ENCODE peak calls at places on chromosomes 5 and 9, in five cellular contexts. M, W, S, B and Q are unnamed samples. For H3K27me3, the result is how much of the 10 kb centered on the place peaks cover.

GRCh38 chr9:37972346-37972745 is 68.4 kb upstream of the SLC25A51 start:
- DNase-seq in M (no peak), W (no peak), S (no peak), B (peak), Q (no peak)

GRCh38 chr9:93974151-93974550 is 19.0 kb upstream of the BARX1 start:
- DNase-seq in M (no peak), W (no peak), S (no peak), B (no peak), Q (no peak)

GRCh38 chr9:35669331-35670145 is 4.2 kb upstream of the CA9 start:
- DNase-seq in M (no peak), W (no peak), S (no peak), B (peak), Q (no peak)

GRCh38 chr5:93088997-93089396 is 492.0 kb downstream of the NR2F1-AS1 start:
- DNase-seq in M (no peak), W (no peak), S (no peak), B (no peak), Q (no peak)

GRCh38 chr5:178984145-178985072 is 10.7 kb downstream of the GRM6 start:
- DNase-seq in M (no peak), W (no peak), S (no peak), B (no peak), Q (no peak)

GRCh38 chr9:124320062-124320973 is 62.6 kb downstream of the NEK6 start:
- DNase-seq in M (peak), W (peak), S (peak), B (peak), Q (peak)

GRCh38 chr5:58887721-58888409 is 305.0 kb downstream of the RAB3C start:
- DNase-seq in M (no peak), W (no peak), S (peak), B (peak), Q (no peak)

GRCh38 chr5:120604898-120605297 is 140.8 kb downstream of the PRR16 start:
- DNase-seq in M (no peak), W (no peak), S (no peak), B (peak), Q (no peak)

GRCh38 chr5:120655828-120656435 is 191.8 kb downstream of the PRR16 start:
- DNase-seq in M (peak), W (no peak), S (no peak), B (peak), Q (no peak)

GRCh38 chr9:93582115-93582514 is 5.7 kb downstream of the PHF2 start:
- DNase-seq in M (peak), W (no peak), S (no peak), B (no peak), Q (no peak)

GRCh38 chr5:126383246-126383645 is 40.0 kb upstream of the GRAMD2B start:
- DNase-seq in M (no peak), W (no peak), S (no peak), B (peak), Q (no peak)

GRCh38 chr9:111961575-111961974 is 65.0 kb downstream of the UGCG start:
- DNase-seq in M (no peak), W (no peak), S (no peak), B (peak), Q (no peak)

GRCh38 chr5:106459541-106459940 is 1211.2 kb downstream of the EFNA5 start:
- DNase-seq in M (no peak), W (no peak), S (no peak), B (no peak), Q (no peak)

GRCh38 chr5:173472164-173472563 is 143.9 kb upstream of the STC2 start:
- DNase-seq in M (no peak), W (peak), S (peak), B (peak), Q (no peak)

GRCh38 chr9:112535364-112535763 is 48.7 kb downstream of the KIAA1958 start:
- DNase-seq in M (no peak), W (no peak), S (no peak), B (peak), Q (no peak)

GRCh38 chr5:18772475-18772874 is 1138.2 kb downstream of the TAF11L14 start:
- DNase-seq in M (no peak), W (no peak), S (no peak), B (no peak), Q (no peak)

GRCh38 chr9:18829858-18830257 is 203.2 kb downstream of the SAXO1 start:
- DNase-seq in M (no peak), W (no peak), S (no peak), B (no peak), Q (no peak)

GRCh38 chr5:169024426-169024825 is 276.5 kb downstream of the SLIT3 start:
- DNase-seq in M (no peak), W (peak), S (no peak), B (no peak), Q (no peak)
- H3K27me3 ChIP-seq in M (under half), W (under half), S (under half), B (under half), Q (under half)

GRCh38 chr9:133824106-133824801 is 86.1 kb upstream of the SARDH start:
- DNase-seq in M (no peak), W (no peak), S (no peak), B (no peak), Q (no peak)
- H3K27ac ChIP-seq in M (no peak), W (no peak), S (no peak), B (no peak), Q (no peak)

GRCh38 chr5:32329395-32329834 is 16.7 kb upstream of the MTMR12 start:
- DNase-seq in M (peak), W (peak), S (no peak), B (peak), Q (peak)

GRCh38 chr5:32331217-32331926 is 18.6 kb upstream of the MTMR12 start:
- DNase-seq in M (no peak), W (no peak), S (no peak), B (no peak), Q (no peak)

GRCh38 chr5:32331927-32332274 is 19.2 kb upstream of the MTMR12 start:
- DNase-seq in M (no peak), W (no peak), S (no peak), B (no peak), Q (no peak)

GRCh38 chr5:32332361-32332760 is 19.6 kb upstream of the MTMR12 start:
- DNase-seq in M (no peak), W (no peak), S (no peak), B (no peak), Q (no peak)

DNA sequence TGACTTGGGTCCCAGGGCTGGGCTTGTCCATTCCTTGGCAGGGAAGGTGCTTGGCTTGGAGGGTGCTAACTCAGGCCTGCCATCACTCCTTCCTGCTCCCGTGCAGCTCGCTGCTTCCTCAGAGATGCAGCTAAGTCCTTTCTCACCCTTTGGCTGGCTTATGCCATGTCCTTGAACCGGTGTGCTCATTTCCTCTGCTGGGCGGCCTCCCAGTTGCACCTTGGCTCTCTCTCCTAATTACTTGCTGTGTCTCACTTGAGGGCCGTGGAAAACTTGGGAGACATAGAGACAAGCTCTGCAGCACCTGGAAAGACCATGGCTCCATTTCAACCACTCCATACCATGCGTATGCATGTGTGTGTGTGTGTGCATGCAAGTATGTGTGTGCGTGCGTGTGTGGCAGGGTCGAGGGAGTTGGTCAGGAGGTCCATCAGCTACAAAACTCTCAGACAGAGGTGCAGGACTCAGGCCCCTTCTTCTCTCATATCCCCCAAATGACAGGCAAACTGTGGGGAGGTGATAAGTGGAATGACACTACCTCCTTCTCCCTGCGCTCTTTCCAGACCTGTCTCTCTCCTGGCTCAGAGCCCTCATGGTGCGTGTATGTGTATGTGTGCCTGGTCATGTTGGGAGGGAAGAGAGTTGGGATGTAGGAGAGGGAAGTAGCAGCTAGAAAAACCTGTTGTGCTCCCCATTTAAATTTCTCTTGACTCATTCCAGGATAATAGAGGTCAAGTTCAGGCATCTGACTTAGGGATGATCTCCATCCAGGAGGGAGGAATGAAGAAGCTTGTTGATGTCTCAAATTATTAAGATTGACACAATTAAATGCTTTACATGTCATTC is 17.6 kb upstream of the MTMR12 start:
- DNase-seq in M (no peak), W (no peak), S (peak), B (no peak), Q (no peak)
- TF ChIP-seq CTCF in M (no peak), W (no peak), S (no peak), B (no peak), Q (no peak)

DNA sequence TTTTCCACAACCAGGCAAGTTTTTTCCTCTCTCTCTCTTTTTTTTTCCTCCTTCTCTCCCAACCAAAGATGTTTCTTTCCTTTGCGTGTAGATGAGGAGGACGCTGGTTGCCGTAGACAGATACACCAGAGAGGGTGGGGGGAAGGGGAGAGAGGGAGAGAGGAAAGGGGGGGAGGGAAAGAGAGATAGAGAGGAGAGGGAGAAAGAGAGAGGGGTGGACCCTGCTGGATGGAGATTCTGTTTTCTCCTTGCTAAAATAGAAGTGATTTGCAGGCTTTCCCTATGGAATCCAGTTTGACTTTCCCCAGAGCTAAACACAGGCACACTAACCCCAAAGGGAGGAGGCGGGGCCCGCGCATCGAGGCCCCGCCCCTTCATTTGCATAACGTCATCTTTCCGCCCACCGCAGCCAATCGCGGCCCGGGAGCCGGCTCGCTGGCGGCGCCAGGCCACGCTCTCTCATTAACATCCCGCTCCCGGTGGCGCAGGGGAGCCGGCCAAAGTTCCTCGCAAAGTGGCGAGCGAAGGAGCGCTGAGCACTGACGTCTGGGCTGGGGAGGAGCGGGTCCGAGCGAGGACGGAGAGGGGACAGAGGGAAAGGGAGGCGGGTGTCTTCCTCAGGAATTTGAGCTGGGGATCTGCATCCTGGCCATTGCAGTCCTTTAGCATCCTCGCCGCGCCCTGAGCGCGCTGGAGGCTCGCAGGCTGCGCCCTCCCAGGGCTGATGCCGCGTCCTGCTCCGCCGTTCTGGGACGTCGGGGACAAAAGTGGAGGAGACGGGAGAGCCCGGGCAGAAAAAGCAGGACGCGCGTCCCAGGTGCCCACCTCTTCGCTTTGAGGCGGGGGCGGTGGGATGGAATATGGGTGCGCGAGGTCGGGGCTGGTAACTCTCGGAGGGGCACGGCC is 559 bp upstream of the EBF1 start:
- DNase-seq in M (peak), W (peak), S (peak), B (peak), Q (peak)
- H3K27me3 ChIP-seq in M (half or more), W (half or more), S (under half), B (under half), Q (under half)

DNA sequence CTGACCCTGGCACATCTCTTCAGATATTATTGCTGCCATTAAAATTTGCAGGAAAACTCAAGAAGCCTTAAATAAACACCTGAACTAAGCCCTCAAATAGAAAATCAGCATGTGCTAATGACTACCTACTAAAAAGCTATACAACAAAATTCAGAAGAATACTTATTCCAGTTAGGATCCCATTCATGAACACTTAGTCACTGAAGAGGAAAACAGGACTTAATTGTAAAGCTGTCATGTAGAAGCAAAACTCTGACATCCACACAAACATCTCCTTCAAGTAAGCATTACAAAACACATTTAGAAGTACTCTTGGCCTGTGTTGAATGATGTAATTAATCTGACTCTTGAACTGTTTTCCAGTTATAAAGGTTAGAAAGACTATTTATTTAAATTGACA is 19.9 kb downstream of the ELL2 start:
- DNase-seq in M (no peak), W (no peak), S (no peak), B (no peak), Q (no peak)
- H3K27ac ChIP-seq in M (no peak), W (peak), S (no peak), B (no peak), Q (no peak)

DNA sequence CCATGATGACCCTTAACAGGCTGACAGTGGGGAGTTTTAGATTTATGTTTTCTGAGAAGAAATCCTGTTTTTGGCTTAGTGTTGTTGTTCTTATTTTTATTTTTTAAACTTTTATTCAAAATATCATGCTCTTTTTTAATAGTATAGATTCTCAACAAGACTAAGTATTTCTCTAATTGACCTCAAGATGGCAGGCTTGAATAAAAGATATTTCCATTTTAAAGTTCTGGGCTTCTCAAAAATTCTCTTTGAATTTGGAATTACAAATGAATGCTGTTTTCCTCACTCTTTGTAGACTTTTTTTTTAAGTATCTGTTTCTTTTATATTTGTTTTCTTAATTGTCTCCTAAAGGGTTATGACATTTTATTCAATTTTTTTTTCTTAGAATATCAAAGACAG is 50.0 kb upstream of the SH3GL2 start:
- DNase-seq in M (no peak), W (no peak), S (no peak), B (peak), Q (no peak)
- TF ChIP-seq CTCF in M (peak), W (peak), S (no peak), B (peak), Q (no peak)

DNA sequence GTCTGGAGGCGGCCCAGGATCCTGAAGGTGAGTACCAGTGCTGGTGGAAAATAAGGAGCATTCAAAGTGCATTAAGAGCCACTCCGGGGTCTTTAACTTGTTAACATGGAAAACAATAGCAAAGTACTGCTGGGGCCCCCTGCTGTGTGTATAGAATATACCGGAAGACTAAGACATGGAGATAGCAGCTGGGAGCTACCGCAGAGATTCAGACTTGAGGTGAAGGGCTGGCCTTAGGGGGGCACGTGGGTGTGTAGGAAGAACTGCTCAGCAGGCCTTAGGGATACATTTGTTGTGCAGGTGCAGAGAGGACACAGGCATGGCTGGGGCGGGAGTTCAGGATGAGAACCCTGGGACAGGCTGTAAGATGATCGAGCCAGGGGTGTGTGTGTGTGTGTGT is 1.2 kb upstream of the DMRT1 start:
- DNase-seq in M (peak), W (no peak), S (no peak), B (no peak), Q (no peak)
- H3K27me3 ChIP-seq in M (half or more), W (under half), S (under half), B (under half), Q (under half)